ENCODE peak calls at places on chromosomes 4 and X, in seven cellular contexts. A, N, Y, Z, T, U and C are unnamed samples.

GRCh38 chr4:71266090-71266794 is 72.6 kb upstream of the SLC4A4 start:
- DNase-seq in A (peak), N (no peak), Y (no peak), Z (no peak), T (peak), U (no peak), C (no peak)

GRCh38 chr4:55184600-55185523 is 59.5 kb upstream of the KDR start:
- DNase-seq in A (peak), N (no peak), Y (peak), Z (peak), T (peak), U (peak), C (peak)

GRCh38 chrX:114152130-114152529 is 431.8 kb upstream of the HTR2C start:
- DNase-seq in A (no peak), N (peak), Y (no peak), Z (no peak), T (peak), U (no peak), C (peak)

GRCh38 chr4:151808120-151808529 is 47.3 kb upstream of the GATB start:
- DNase-seq in A (no peak), N (peak), Y (no peak), Z (no peak), T (no peak), U (no peak), C (no peak)

GRCh38 chrX:13647709-13648212 is 5.2 kb upstream of the TCEANC start:
- DNase-seq in A (no peak), N (no peak), Y (peak), Z (no peak), T (peak), U (peak), C (peak)

GRCh38 chrX:18151661-18152060 is 69.0 kb downstream of the BEND2 start:
- DNase-seq in A (no peak), N (no peak), Y (no peak), Z (no peak), T (no peak), U (no peak), C (no peak)

GRCh38 chr4:87317527-87317926 is 5.2 kb downstream of the HSD17B13 start:
- DNase-seq in A (no peak), N (peak), Y (no peak), Z (no peak), T (peak), U (no peak), C (peak)

GRCh38 chrX:107135076-107135964 is 16.7 kb upstream of the RBM41 start:
- DNase-seq in A (no peak), N (peak), Y (no peak), Z (no peak), T (peak), U (peak), C (peak)

GRCh38 chrX:129981752-129982299 is 609 bp upstream of the BCORL1 start:
- DNase-seq in A (no peak), N (no peak), Y (no peak), Z (no peak), T (no peak), U (no peak), C (no peak)

GRCh38 chr4:106893395-106893881 is 142.7 kb downstream of the DKK2 start:
- DNase-seq in A (no peak), N (no peak), Y (no peak), Z (no peak), T (no peak), U (no peak), C (no peak)

GRCh38 chr4:110134269-110134889 is 64.0 kb downstream of the ELOVL6 start:
- DNase-seq in A (no peak), N (no peak), Y (no peak), Z (no peak), T (no peak), U (no peak), C (no peak)

GRCh38 chr4:54318904-54319303 is 89.8 kb downstream of the PDGFRA start:
- DNase-seq in A (peak), N (peak), Y (peak), Z (peak), T (peak), U (peak), C (peak)

GRCh38 chr4:148444296-148445070 is 2.3 kb upstream of the NR3C2 start:
- DNase-seq in A (peak), N (peak), Y (no peak), Z (no peak), T (no peak), U (no peak), C (no peak)

GRCh38 chrX:15495801-15496200 is 2.7 kb upstream of the PIR start:
- DNase-seq in A (no peak), N (no peak), Y (no peak), Z (no peak), T (no peak), U (no peak), C (no peak)

GRCh38 chr4:174217273-174218126 is 66.0 kb downstream of the FBXO8 start:
- DNase-seq in A (no peak), N (peak), Y (peak), Z (no peak), T (peak), U (no peak), C (peak)